ENCODE peak calls at places on chromosomes 6 and 20, in five cellular contexts. One of them, this sample, is unnamed.

GRCh38 chr6:156269751-156270369 is 507.3 kb upstream of the ARID1B start:
- DNase-seq in HTR-8/SVneo: no peak
- DNase-seq in sciatic nerve: no peak
- DNase-seq in lower leg skin: no peak
- DNase-seq in EL: no peak
- DNase-seq in this sample: no peak

GRCh38 chr20:40493071-40493470 is 196.0 kb downstream of the MAFB start:
- DNase-seq in sciatic nerve: peak; percentile 82
- DNase-seq in EL: peak; percentile 76
- DNase-seq in lower leg skin: peak; percentile 91
- DNase-seq in HTR-8/SVneo: no peak
- DNase-seq in this sample: no peak

GRCh38 chr6:13795041-13795748 is 19.2 kb downstream of the MCUR1 start:
- DNase-seq in sciatic nerve: peak; percentile 92
- DNase-seq in EL: peak; percentile 80
- DNase-seq in HTR-8/SVneo: peak; percentile 76
- DNase-seq in lower leg skin: peak; percentile 95
- DNase-seq in this sample: peak; percentile 49

GRCh38 chr6:144149894-144150672 is at the start of gene STX11:
- DNase-seq in sciatic nerve: peak; percentile 77
- DNase-seq in HTR-8/SVneo: peak; percentile 56
- DNase-seq in EL: peak; percentile 74
- DNase-seq in lower leg skin: peak; percentile 95
- DNase-seq in this sample: peak; percentile 32

GRCh38 chr6:138465007-138465645 is 34.2 kb downstream of the NHSL1 start:
- DNase-seq in sciatic nerve: no peak
- DNase-seq in HTR-8/SVneo: peak; percentile 21
- DNase-seq in EL: peak; percentile 94
- DNase-seq in lower leg skin: no peak
- DNase-seq in this sample: no peak

GRCh38 chr20:62050166-62051120 is 15.2 kb downstream of the TAF4 start:
- DNase-seq in EL: no peak
- DNase-seq in HTR-8/SVneo: no peak
- DNase-seq in sciatic nerve: no peak
- DNase-seq in lower leg skin: no peak
- DNase-seq in this sample: no peak

GRCh38 chr20:53692465-53693067 is 98.9 kb upstream of the ZNF217 start:
- DNase-seq in sciatic nerve: no peak
- DNase-seq in lower leg skin: no peak
- DNase-seq in HTR-8/SVneo: no peak
- DNase-seq in EL: peak; percentile 58
- DNase-seq in this sample: no peak

GRCh38 chr6:13431861-13432465 is 55.4 kb downstream of the GFOD1 start:
- DNase-seq in HTR-8/SVneo: peak; percentile 26
- DNase-seq in sciatic nerve: no peak
- DNase-seq in EL: peak; percentile 44
- DNase-seq in lower leg skin: no peak
- DNase-seq in this sample: no peak

GRCh38 chr6:46736913-46737312 is 1.7 kb upstream of the PLA2G7 start:
- DNase-seq in sciatic nerve: no peak
- DNase-seq in EL: no peak
- DNase-seq in lower leg skin: no peak
- DNase-seq in HTR-8/SVneo: no peak
- DNase-seq in this sample: no peak

GRCh38 chr6:41728073-41728936 is 7.1 kb downstream of the TFEB start:
- DNase-seq in lower leg skin: no peak
- DNase-seq in EL: no peak
- DNase-seq in HTR-8/SVneo: no peak
- DNase-seq in sciatic nerve: no peak
- DNase-seq in this sample: no peak

GRCh38 chr6:74519172-74519571 is 686.7 kb downstream of the COL12A1 start:
- DNase-seq in EL: peak; percentile 39
- DNase-seq in sciatic nerve: no peak
- DNase-seq in HTR-8/SVneo: peak; percentile 3
- DNase-seq in lower leg skin: no peak
- DNase-seq in this sample: no peak

GRCh38 chr20:51958636-51959542 is 156.6 kb upstream of the SALL4 start:
- DNase-seq in HTR-8/SVneo: no peak
- DNase-seq in lower leg skin: peak; percentile 2
- DNase-seq in sciatic nerve: no peak
- DNase-seq in EL: no peak
- DNase-seq in this sample: no peak

GRCh38 chr6:90765491-90765890 is 178.6 kb upstream of the MAP3K7 start:
- DNase-seq in HTR-8/SVneo: no peak
- DNase-seq in lower leg skin: no peak
- DNase-seq in sciatic nerve: no peak
- DNase-seq in EL: peak; percentile 21
- DNase-seq in this sample: no peak

GRCh38 chr6:132763269-132763668 is 5.6 kb upstream of the VNN2 start:
- DNase-seq in EL: no peak
- DNase-seq in lower leg skin: no peak
- DNase-seq in HTR-8/SVneo: peak; percentile 4
- DNase-seq in sciatic nerve: no peak
- DNase-seq in this sample: peak; percentile 18

GRCh38 chr6:3250278-3250677 is 8.5 kb upstream of the PSMG4 start:
- DNase-seq in sciatic nerve: no peak
- DNase-seq in lower leg skin: no peak
- DNase-seq in HTR-8/SVneo: no peak
- DNase-seq in EL: no peak
- DNase-seq in this sample: no peak

GRCh38 chr6:110098511-110099116 is 80.9 kb downstream of the WASF1 start:
- DNase-seq in HTR-8/SVneo: peak; percentile 7
- DNase-seq in lower leg skin: no peak
- DNase-seq in EL: no peak
- DNase-seq in sciatic nerve: no peak
- DNase-seq in this sample: no peak

GRCh38 chr6:162750776-162751175 is 23.0 kb downstream of the PACRG start:
- DNase-seq in HTR-8/SVneo: peak; percentile 0
- DNase-seq in sciatic nerve: no peak
- DNase-seq in lower leg skin: no peak
- DNase-seq in EL: peak; percentile 38
- DNase-seq in this sample: no peak

GRCh38 chr20:17562804-17563305 is 7.0 kb upstream of the DSTN start:
- DNase-seq in lower leg skin: no peak
- DNase-seq in sciatic nerve: no peak
- DNase-seq in HTR-8/SVneo: no peak
- DNase-seq in EL: peak; percentile 79
- DNase-seq in this sample: no peak

GRCh38 chr6:122755901-122756300 is 23.6 kb upstream of the FABP7 start:
- DNase-seq in lower leg skin: no peak
- DNase-seq in HTR-8/SVneo: no peak
- DNase-seq in sciatic nerve: no peak
- DNase-seq in EL: no peak
- DNase-seq in this sample: no peak

GRCh38 chr6:4397307-4397706 is 261.9 kb upstream of the ECI2 start:
- DNase-seq in EL: no peak
- DNase-seq in sciatic nerve: no peak
- DNase-seq in HTR-8/SVneo: no peak
- DNase-seq in lower leg skin: no peak
- DNase-seq in this sample: no peak

GRCh38 chr6:98769546-98769945 is 64.8 kb upstream of the POU3F2 start:
- DNase-seq in sciatic nerve: no peak
- DNase-seq in EL: no peak
- DNase-seq in HTR-8/SVneo: no peak
- DNase-seq in lower leg skin: no peak
- DNase-seq in this sample: no peak

GRCh38 chr6:130927305-130927704 is 100.1 kb downstream of the SMLR1 start:
- DNase-seq in lower leg skin: no peak
- DNase-seq in EL: no peak
- DNase-seq in HTR-8/SVneo: no peak
- DNase-seq in sciatic nerve: no peak
- DNase-seq in this sample: no peak

GRCh38 chr20:33910056-33910455 is 83.7 kb upstream of the RALY start:
- DNase-seq in sciatic nerve: no peak
- DNase-seq in HTR-8/SVneo: no peak
- DNase-seq in EL: peak; percentile 31
- DNase-seq in lower leg skin: no peak
- DNase-seq in this sample: no peak

GRCh38 chr6:160024152-160024551 is 55.3 kb downstream of the IGF2R start:
- DNase-seq in EL: no peak
- DNase-seq in lower leg skin: no peak
- DNase-seq in sciatic nerve: no peak
- DNase-seq in HTR-8/SVneo: no peak
- DNase-seq in this sample: no peak

GRCh38 chr6:156164701-156165454 is 612.3 kb upstream of the ARID1B start:
- DNase-seq in lower leg skin: no peak
- DNase-seq in sciatic nerve: no peak
- DNase-seq in EL: no peak
- DNase-seq in HTR-8/SVneo: no peak
- DNase-seq in this sample: no peak

GRCh38 chr20:59783020-59784010 is 150.1 kb downstream of the SYCP2 start:
- DNase-seq in HTR-8/SVneo: peak; percentile 86
- DNase-seq in sciatic nerve: peak; percentile 78
- DNase-seq in EL: peak; percentile 40
- DNase-seq in lower leg skin: peak; percentile 89
- DNase-seq in this sample: no peak

GRCh38 chr6:8707956-8708772 is 272.8 kb upstream of the SLC35B3 start:
- DNase-seq in sciatic nerve: no peak
- DNase-seq in HTR-8/SVneo: peak; percentile 36
- DNase-seq in EL: peak; percentile 58
- DNase-seq in lower leg skin: no peak
- DNase-seq in this sample: no peak

GRCh38 chr6:25942561-25943147 is 12.2 kb upstream of the SLC17A2 start:
- DNase-seq in HTR-8/SVneo: peak; percentile 30
- DNase-seq in lower leg skin: no peak
- DNase-seq in sciatic nerve: no peak
- DNase-seq in EL: peak; percentile 40
- DNase-seq in this sample: no peak

GRCh38 chr20:23630392-23630849 is 7.3 kb downstream of the CST3 start:
- DNase-seq in lower leg skin: no peak
- DNase-seq in sciatic nerve: no peak
- DNase-seq in EL: no peak
- DNase-seq in HTR-8/SVneo: no peak
- DNase-seq in this sample: no peak

GRCh38 chr6:27866370-27867050 is 45.7 kb downstream of the OR2B2 start:
- DNase-seq in sciatic nerve: no peak
- DNase-seq in lower leg skin: no peak
- DNase-seq in EL: peak; percentile 84
- DNase-seq in HTR-8/SVneo: peak; percentile 36
- DNase-seq in this sample: peak; percentile 8

GRCh38 chr6:167679791-167680604 is 146.7 kb upstream of the AFDN start:
- DNase-seq in HTR-8/SVneo: no peak
- DNase-seq in EL: no peak
- DNase-seq in sciatic nerve: peak; percentile 45
- DNase-seq in lower leg skin: no peak
- DNase-seq in this sample: no peak

GRCh38 chr6:31272431-31272830 is 539 bp upstream of the HLA-C start:
- DNase-seq in EL: peak; percentile 21
- DNase-seq in lower leg skin: no peak
- DNase-seq in sciatic nerve: no peak
- DNase-seq in HTR-8/SVneo: no peak
- DNase-seq in this sample: no peak

GRCh38 chr6:140623498-140623897 is 1249.0 kb upstream of the CITED2 start:
- DNase-seq in EL: peak; percentile 77
- DNase-seq in HTR-8/SVneo: peak; percentile 12
- DNase-seq in lower leg skin: no peak
- DNase-seq in sciatic nerve: no peak
- DNase-seq in this sample: no peak

GRCh38 chr6:12534454-12534853 is 182.1 kb upstream of the PHACTR1 start:
- DNase-seq in EL: no peak
- DNase-seq in lower leg skin: no peak
- DNase-seq in HTR-8/SVneo: no peak
- DNase-seq in sciatic nerve: no peak
- DNase-seq in this sample: no peak

GRCh38 chr20:41321003-41321402 is 3.5 kb upstream of the ZHX3 start:
- DNase-seq in sciatic nerve: no peak
- DNase-seq in HTR-8/SVneo: no peak
- DNase-seq in EL: no peak
- DNase-seq in lower leg skin: no peak
- DNase-seq in this sample: no peak

GRCh38 chr6:116572162-116572561 is 858 bp downstream of the RWDD1 start:
- DNase-seq in lower leg skin: no peak
- DNase-seq in sciatic nerve: no peak
- DNase-seq in EL: peak; percentile 47
- DNase-seq in HTR-8/SVneo: peak; percentile 20
- DNase-seq in this sample: no peak

GRCh38 chr20:63096681-63097335 is 90.0 kb upstream of the BHLHE23 start:
- DNase-seq in sciatic nerve: peak; percentile 49
- DNase-seq in lower leg skin: peak; percentile 64
- DNase-seq in HTR-8/SVneo: no peak
- DNase-seq in EL: no peak
- DNase-seq in this sample: no peak